ENCODE peak calls at places on chromosomes 11 and 22, in ten cellular contexts. One of them, this sample, is unnamed.

GRCh38 chr11:28077524-28077923 is 30.4 kb downstream of the KIF18A start:
- DNase-seq in stimulated activated CD4-positive, alpha-beta T cell treated with anti-CD3 and anti-CD28 coated beads, Interleukin-15, amount 100 ng/mL, for 1 hour: no peak
- DNase-seq in tibial nerve: no peak
- DNase-seq in activated T-cell treated with anti-CD3 and anti-CD28 coated beads for 1 hour: no peak
- DNase-seq in fibroblast of gingiva: no peak
- DNase-seq in fibroblast of pulmonary artery: no peak
- DNase-seq in H9: no peak
- DNase-seq in CD4-positive, alpha-beta memory T cell: no peak
- DNase-seq in left lung: no peak
- DNase-seq in hypothalamus: no peak
- DNase-seq in this sample: no peak

GRCh38 chr22:26648011-26648497 is 9.3 kb upstream of the MIAT start:
- DNase-seq in activated T-cell treated with anti-CD3 and anti-CD28 coated beads for 1 hour: peak; percentile 36
- DNase-seq in H9: peak; percentile 87
- DNase-seq in fibroblast of gingiva: no peak
- DNase-seq in tibial nerve: no peak
- DNase-seq in CD4-positive, alpha-beta memory T cell: no peak
- DNase-seq in hypothalamus: no peak
- DNase-seq in stimulated activated CD4-positive, alpha-beta T cell treated with anti-CD3 and anti-CD28 coated beads, Interleukin-15, amount 100 ng/mL, for 1 hour: no peak
- DNase-seq in fibroblast of pulmonary artery: no peak
- DNase-seq in left lung: peak; percentile 82
- DNase-seq in this sample: no peak

GRCh38 chr22:20918663-20919220 is 1.5 kb downstream of the CRKL start:
- DNase-seq in stimulated activated CD4-positive, alpha-beta T cell treated with anti-CD3 and anti-CD28 coated beads, Interleukin-15, amount 100 ng/mL, for 1 hour: no peak
- DNase-seq in CD4-positive, alpha-beta memory T cell: no peak
- DNase-seq in activated T-cell treated with anti-CD3 and anti-CD28 coated beads for 1 hour: no peak
- DNase-seq in hypothalamus: no peak
- DNase-seq in tibial nerve: no peak
- DNase-seq in fibroblast of pulmonary artery: no peak
- DNase-seq in left lung: no peak
- DNase-seq in fibroblast of gingiva: no peak
- DNase-seq in H9: no peak
- DNase-seq in this sample: no peak

GRCh38 chr11:70592641-70593165 is 194.4 kb downstream of the CTTN start:
- DNase-seq in tibial nerve: no peak
- DNase-seq in stimulated activated CD4-positive, alpha-beta T cell treated with anti-CD3 and anti-CD28 coated beads, Interleukin-15, amount 100 ng/mL, for 1 hour: no peak
- DNase-seq in activated T-cell treated with anti-CD3 and anti-CD28 coated beads for 1 hour: no peak
- DNase-seq in fibroblast of gingiva: no peak
- DNase-seq in fibroblast of pulmonary artery: no peak
- DNase-seq in H9: no peak
- DNase-seq in CD4-positive, alpha-beta memory T cell: no peak
- DNase-seq in hypothalamus: no peak
- DNase-seq in left lung: peak; percentile 59
- DNase-seq in this sample: no peak

GRCh38 chr11:16194566-16194965 is 161.8 kb downstream of the SOX6 start:
- DNase-seq in left lung: no peak
- DNase-seq in hypothalamus: no peak
- DNase-seq in stimulated activated CD4-positive, alpha-beta T cell treated with anti-CD3 and anti-CD28 coated beads, Interleukin-15, amount 100 ng/mL, for 1 hour: no peak
- DNase-seq in CD4-positive, alpha-beta memory T cell: no peak
- DNase-seq in fibroblast of gingiva: no peak
- DNase-seq in fibroblast of pulmonary artery: peak; percentile 68
- DNase-seq in H9: no peak
- DNase-seq in activated T-cell treated with anti-CD3 and anti-CD28 coated beads for 1 hour: no peak
- DNase-seq in tibial nerve: peak; percentile 24
- DNase-seq in this sample: no peak

GRCh38 chr22:24001314-24001713 is 3.9 kb downstream of the GSTT4 start:
- DNase-seq in activated T-cell treated with anti-CD3 and anti-CD28 coated beads for 1 hour: no peak
- DNase-seq in left lung: peak; percentile 74
- DNase-seq in stimulated activated CD4-positive, alpha-beta T cell treated with anti-CD3 and anti-CD28 coated beads, Interleukin-15, amount 100 ng/mL, for 1 hour: no peak
- DNase-seq in H9: peak; percentile 69
- DNase-seq in CD4-positive, alpha-beta memory T cell: no peak
- DNase-seq in hypothalamus: no peak
- DNase-seq in tibial nerve: no peak
- DNase-seq in fibroblast of gingiva: no peak
- DNase-seq in fibroblast of pulmonary artery: no peak
- DNase-seq in this sample: no peak

GRCh38 chr22:32333141-32333768 is 24.4 kb upstream of the RFPL3 start:
- DNase-seq in hypothalamus: no peak
- DNase-seq in left lung: peak; percentile 53
- DNase-seq in stimulated activated CD4-positive, alpha-beta T cell treated with anti-CD3 and anti-CD28 coated beads, Interleukin-15, amount 100 ng/mL, for 1 hour: no peak
- DNase-seq in activated T-cell treated with anti-CD3 and anti-CD28 coated beads for 1 hour: no peak
- DNase-seq in H9: peak; percentile 19
- DNase-seq in fibroblast of pulmonary artery: no peak
- DNase-seq in tibial nerve: no peak
- DNase-seq in CD4-positive, alpha-beta memory T cell: no peak
- DNase-seq in fibroblast of gingiva: no peak
- DNase-seq in this sample: no peak

GRCh38 chr11:71064183-71064582 is 188.2 kb downstream of the SHANK2 start:
- DNase-seq in hypothalamus: no peak
- DNase-seq in fibroblast of pulmonary artery: no peak
- DNase-seq in activated T-cell treated with anti-CD3 and anti-CD28 coated beads for 1 hour: no peak
- DNase-seq in stimulated activated CD4-positive, alpha-beta T cell treated with anti-CD3 and anti-CD28 coated beads, Interleukin-15, amount 100 ng/mL, for 1 hour: no peak
- DNase-seq in left lung: no peak
- DNase-seq in fibroblast of gingiva: no peak
- DNase-seq in CD4-positive, alpha-beta memory T cell: no peak
- DNase-seq in tibial nerve: no peak
- DNase-seq in H9: no peak
- DNase-seq in this sample: no peak

GRCh38 chr22:38177044-38177443 is 4.6 kb downstream of the PLA2G6 start:
- DNase-seq in CD4-positive, alpha-beta memory T cell: no peak
- DNase-seq in hypothalamus: no peak
- DNase-seq in fibroblast of gingiva: no peak
- DNase-seq in tibial nerve: no peak
- DNase-seq in activated T-cell treated with anti-CD3 and anti-CD28 coated beads for 1 hour: no peak
- DNase-seq in left lung: no peak
- DNase-seq in H9: no peak
- DNase-seq in stimulated activated CD4-positive, alpha-beta T cell treated with anti-CD3 and anti-CD28 coated beads, Interleukin-15, amount 100 ng/mL, for 1 hour: no peak
- DNase-seq in fibroblast of pulmonary artery: no peak
- DNase-seq in this sample: no peak

GRCh38 chr22:21937041-21937820 is 15.4 kb downstream of the PPM1F start:
- DNase-seq in fibroblast of pulmonary artery: no peak
- DNase-seq in CD4-positive, alpha-beta memory T cell: no peak
- DNase-seq in fibroblast of gingiva: no peak
- DNase-seq in tibial nerve: peak; percentile 34
- DNase-seq in stimulated activated CD4-positive, alpha-beta T cell treated with anti-CD3 and anti-CD28 coated beads, Interleukin-15, amount 100 ng/mL, for 1 hour: no peak
- DNase-seq in left lung: no peak
- DNase-seq in hypothalamus: no peak
- DNase-seq in H9: no peak
- DNase-seq in activated T-cell treated with anti-CD3 and anti-CD28 coated beads for 1 hour: no peak
- DNase-seq in this sample: no peak

GRCh38 chr11:27158763-27159679 is 118.4 kb downstream of the BBOX1 start:
- DNase-seq in hypothalamus: no peak
- DNase-seq in fibroblast of pulmonary artery: peak; percentile 89
- DNase-seq in CD4-positive, alpha-beta memory T cell: no peak
- DNase-seq in H9: peak; percentile 41
- DNase-seq in tibial nerve: peak; percentile 80
- DNase-seq in activated T-cell treated with anti-CD3 and anti-CD28 coated beads for 1 hour: no peak
- DNase-seq in stimulated activated CD4-positive, alpha-beta T cell treated with anti-CD3 and anti-CD28 coated beads, Interleukin-15, amount 100 ng/mL, for 1 hour: no peak
- DNase-seq in fibroblast of gingiva: peak; percentile 72
- DNase-seq in left lung: no peak
- DNase-seq in this sample: no peak

GRCh38 chr11:121416909-121417567 is 35.1 kb upstream of the SORL1 start:
- DNase-seq in left lung: peak; percentile 88
- DNase-seq in tibial nerve: peak; percentile 87
- DNase-seq in stimulated activated CD4-positive, alpha-beta T cell treated with anti-CD3 and anti-CD28 coated beads, Interleukin-15, amount 100 ng/mL, for 1 hour: peak; percentile 29
- DNase-seq in CD4-positive, alpha-beta memory T cell: peak; percentile 60
- DNase-seq in hypothalamus: no peak
- DNase-seq in H9: no peak
- DNase-seq in fibroblast of gingiva: peak; percentile 95
- DNase-seq in fibroblast of pulmonary artery: peak; percentile 94
- DNase-seq in activated T-cell treated with anti-CD3 and anti-CD28 coated beads for 1 hour: no peak
- DNase-seq in this sample: no peak

GRCh38 chr11:132744771-132745170 is 787.5 kb downstream of the OPCML start:
- DNase-seq in tibial nerve: no peak
- DNase-seq in fibroblast of gingiva: no peak
- DNase-seq in CD4-positive, alpha-beta memory T cell: no peak
- DNase-seq in left lung: no peak
- DNase-seq in H9: no peak
- DNase-seq in fibroblast of pulmonary artery: peak; percentile 12
- DNase-seq in hypothalamus: no peak
- DNase-seq in activated T-cell treated with anti-CD3 and anti-CD28 coated beads for 1 hour: no peak
- DNase-seq in stimulated activated CD4-positive, alpha-beta T cell treated with anti-CD3 and anti-CD28 coated beads, Interleukin-15, amount 100 ng/mL, for 1 hour: no peak
- DNase-seq in this sample: no peak

GRCh38 chr11:61477734-61478148 is 30.8 kb upstream of the LRRC10B start:
- DNase-seq in H9: peak; percentile 77
- DNase-seq in CD4-positive, alpha-beta memory T cell: peak; percentile 25
- DNase-seq in activated T-cell treated with anti-CD3 and anti-CD28 coated beads for 1 hour: peak; percentile 44
- DNase-seq in fibroblast of pulmonary artery: peak; percentile 33
- DNase-seq in fibroblast of gingiva: no peak
- DNase-seq in tibial nerve: peak; percentile 63
- DNase-seq in hypothalamus: peak; percentile 40
- DNase-seq in stimulated activated CD4-positive, alpha-beta T cell treated with anti-CD3 and anti-CD28 coated beads, Interleukin-15, amount 100 ng/mL, for 1 hour: peak; percentile 11
- DNase-seq in left lung: peak; percentile 88
- DNase-seq in this sample: peak; percentile 61

GRCh38 chr11:113329725-113330124 is 15.3 kb downstream of the TTC12 start:
- DNase-seq in activated T-cell treated with anti-CD3 and anti-CD28 coated beads for 1 hour: no peak
- DNase-seq in left lung: no peak
- DNase-seq in CD4-positive, alpha-beta memory T cell: no peak
- DNase-seq in H9: no peak
- DNase-seq in tibial nerve: no peak
- DNase-seq in stimulated activated CD4-positive, alpha-beta T cell treated with anti-CD3 and anti-CD28 coated beads, Interleukin-15, amount 100 ng/mL, for 1 hour: no peak
- DNase-seq in fibroblast of gingiva: no peak
- DNase-seq in fibroblast of pulmonary artery: no peak
- DNase-seq in hypothalamus: no peak
- DNase-seq in this sample: no peak

GRCh38 chr22:39719559-39720450 is 149.3 kb downstream of the CACNA1I start:
- DNase-seq in hypothalamus: no peak
- DNase-seq in fibroblast of gingiva: no peak
- DNase-seq in fibroblast of pulmonary artery: no peak
- DNase-seq in H9: no peak
- DNase-seq in tibial nerve: no peak
- DNase-seq in activated T-cell treated with anti-CD3 and anti-CD28 coated beads for 1 hour: no peak
- DNase-seq in CD4-positive, alpha-beta memory T cell: no peak
- DNase-seq in stimulated activated CD4-positive, alpha-beta T cell treated with anti-CD3 and anti-CD28 coated beads, Interleukin-15, amount 100 ng/mL, for 1 hour: no peak
- DNase-seq in left lung: no peak
- DNase-seq in this sample: no peak

GRCh38 chr11:115439385-115439784 is 64.8 kb downstream of the CADM1 start:
- DNase-seq in activated T-cell treated with anti-CD3 and anti-CD28 coated beads for 1 hour: no peak
- DNase-seq in fibroblast of gingiva: no peak
- DNase-seq in left lung: no peak
- DNase-seq in tibial nerve: no peak
- DNase-seq in fibroblast of pulmonary artery: no peak
- DNase-seq in H9: no peak
- DNase-seq in stimulated activated CD4-positive, alpha-beta T cell treated with anti-CD3 and anti-CD28 coated beads, Interleukin-15, amount 100 ng/mL, for 1 hour: no peak
- DNase-seq in hypothalamus: no peak
- DNase-seq in CD4-positive, alpha-beta memory T cell: no peak
- DNase-seq in this sample: no peak

GRCh38 chr11:70829160-70829899 is 423.0 kb downstream of the SHANK2 start:
- DNase-seq in left lung: no peak
- DNase-seq in fibroblast of pulmonary artery: no peak
- DNase-seq in H9: no peak
- DNase-seq in CD4-positive, alpha-beta memory T cell: no peak
- DNase-seq in tibial nerve: no peak
- DNase-seq in stimulated activated CD4-positive, alpha-beta T cell treated with anti-CD3 and anti-CD28 coated beads, Interleukin-15, amount 100 ng/mL, for 1 hour: no peak
- DNase-seq in fibroblast of gingiva: no peak
- DNase-seq in activated T-cell treated with anti-CD3 and anti-CD28 coated beads for 1 hour: no peak
- DNase-seq in hypothalamus: no peak
- DNase-seq in this sample: no peak

GRCh38 chr22:23570681-23571080 is 9.4 kb downstream of the IGLL1 start:
- DNase-seq in fibroblast of gingiva: no peak
- DNase-seq in activated T-cell treated with anti-CD3 and anti-CD28 coated beads for 1 hour: no peak
- DNase-seq in CD4-positive, alpha-beta memory T cell: no peak
- DNase-seq in H9: no peak
- DNase-seq in fibroblast of pulmonary artery: no peak
- DNase-seq in left lung: no peak
- DNase-seq in hypothalamus: no peak
- DNase-seq in stimulated activated CD4-positive, alpha-beta T cell treated with anti-CD3 and anti-CD28 coated beads, Interleukin-15, amount 100 ng/mL, for 1 hour: no peak
- DNase-seq in tibial nerve: no peak
- DNase-seq in this sample: no peak

GRCh38 chr11:44763111-44763820 is 36.5 kb downstream of the TSPAN18 start:
- DNase-seq in activated T-cell treated with anti-CD3 and anti-CD28 coated beads for 1 hour: no peak
- DNase-seq in CD4-positive, alpha-beta memory T cell: no peak
- DNase-seq in stimulated activated CD4-positive, alpha-beta T cell treated with anti-CD3 and anti-CD28 coated beads, Interleukin-15, amount 100 ng/mL, for 1 hour: no peak
- DNase-seq in tibial nerve: no peak
- DNase-seq in H9: no peak
- DNase-seq in fibroblast of pulmonary artery: peak; percentile 36
- DNase-seq in left lung: no peak
- DNase-seq in hypothalamus: no peak
- DNase-seq in fibroblast of gingiva: no peak
- DNase-seq in this sample: no peak

GRCh38 chr11:95985174-95985808 is 61.4 kb upstream of the MTMR2 start:
- DNase-seq in stimulated activated CD4-positive, alpha-beta T cell treated with anti-CD3 and anti-CD28 coated beads, Interleukin-15, amount 100 ng/mL, for 1 hour: no peak
- DNase-seq in left lung: no peak
- DNase-seq in hypothalamus: no peak
- DNase-seq in fibroblast of gingiva: peak; percentile 50
- DNase-seq in tibial nerve: no peak
- DNase-seq in H9: no peak
- DNase-seq in activated T-cell treated with anti-CD3 and anti-CD28 coated beads for 1 hour: no peak
- DNase-seq in fibroblast of pulmonary artery: peak; percentile 66
- DNase-seq in CD4-positive, alpha-beta memory T cell: no peak
- DNase-seq in this sample: no peak

GRCh38 chr22:19079691-19080090 is 42.5 kb downstream of the DGCR2 start:
- DNase-seq in fibroblast of pulmonary artery: no peak
- DNase-seq in fibroblast of gingiva: no peak
- DNase-seq in tibial nerve: no peak
- DNase-seq in stimulated activated CD4-positive, alpha-beta T cell treated with anti-CD3 and anti-CD28 coated beads, Interleukin-15, amount 100 ng/mL, for 1 hour: no peak
- DNase-seq in H9: no peak
- DNase-seq in activated T-cell treated with anti-CD3 and anti-CD28 coated beads for 1 hour: no peak
- DNase-seq in CD4-positive, alpha-beta memory T cell: no peak
- DNase-seq in left lung: no peak
- DNase-seq in hypothalamus: no peak
- DNase-seq in this sample: no peak

GRCh38 chr11:65537620-65538231 is 12.8 kb downstream of the SCYL1 start:
- DNase-seq in fibroblast of pulmonary artery: no peak
- DNase-seq in H9: no peak
- DNase-seq in stimulated activated CD4-positive, alpha-beta T cell treated with anti-CD3 and anti-CD28 coated beads, Interleukin-15, amount 100 ng/mL, for 1 hour: no peak
- DNase-seq in tibial nerve: no peak
- DNase-seq in CD4-positive, alpha-beta memory T cell: no peak
- DNase-seq in fibroblast of gingiva: no peak
- DNase-seq in activated T-cell treated with anti-CD3 and anti-CD28 coated beads for 1 hour: no peak
- DNase-seq in left lung: no peak
- DNase-seq in hypothalamus: no peak
- DNase-seq in this sample: no peak

GRCh38 chr22:32858121-32858703 is 56.7 kb downstream of the TIMP3 start:
- DNase-seq in H9: no peak
- DNase-seq in CD4-positive, alpha-beta memory T cell: no peak
- DNase-seq in tibial nerve: no peak
- DNase-seq in stimulated activated CD4-positive, alpha-beta T cell treated with anti-CD3 and anti-CD28 coated beads, Interleukin-15, amount 100 ng/mL, for 1 hour: no peak
- DNase-seq in fibroblast of gingiva: no peak
- DNase-seq in left lung: no peak
- DNase-seq in hypothalamus: no peak
- DNase-seq in fibroblast of pulmonary artery: no peak
- DNase-seq in activated T-cell treated with anti-CD3 and anti-CD28 coated beads for 1 hour: no peak
- DNase-seq in this sample: no peak

GRCh38 chr11:78189851-78190250 is 1.1 kb downstream of the USP35 start:
- DNase-seq in H9: no peak
- DNase-seq in CD4-positive, alpha-beta memory T cell: no peak
- DNase-seq in hypothalamus: no peak
- DNase-seq in tibial nerve: no peak
- DNase-seq in fibroblast of gingiva: no peak
- DNase-seq in stimulated activated CD4-positive, alpha-beta T cell treated with anti-CD3 and anti-CD28 coated beads, Interleukin-15, amount 100 ng/mL, for 1 hour: no peak
- DNase-seq in fibroblast of pulmonary artery: no peak
- DNase-seq in left lung: no peak
- DNase-seq in activated T-cell treated with anti-CD3 and anti-CD28 coated beads for 1 hour: no peak
- DNase-seq in this sample: no peak

GRCh38 chr11:304915-305833 is 2.4 kb upstream of the IFITM2 start:
- DNase-seq in hypothalamus: no peak
- DNase-seq in CD4-positive, alpha-beta memory T cell: peak; percentile 67
- DNase-seq in tibial nerve: peak; percentile 77
- DNase-seq in stimulated activated CD4-positive, alpha-beta T cell treated with anti-CD3 and anti-CD28 coated beads, Interleukin-15, amount 100 ng/mL, for 1 hour: no peak
- DNase-seq in fibroblast of gingiva: peak; percentile 78
- DNase-seq in activated T-cell treated with anti-CD3 and anti-CD28 coated beads for 1 hour: no peak
- DNase-seq in H9: peak; percentile 75
- DNase-seq in fibroblast of pulmonary artery: peak; percentile 86
- DNase-seq in left lung: peak; percentile 55
- DNase-seq in this sample: no peak

GRCh38 chr22:30307026-30307574 is 17.8 kb upstream of the CASTOR1 start:
- DNase-seq in fibroblast of pulmonary artery: no peak
- DNase-seq in fibroblast of gingiva: no peak
- DNase-seq in tibial nerve: no peak
- DNase-seq in H9: no peak
- DNase-seq in CD4-positive, alpha-beta memory T cell: peak; percentile 29
- DNase-seq in hypothalamus: no peak
- DNase-seq in activated T-cell treated with anti-CD3 and anti-CD28 coated beads for 1 hour: no peak
- DNase-seq in left lung: no peak
- DNase-seq in stimulated activated CD4-positive, alpha-beta T cell treated with anti-CD3 and anti-CD28 coated beads, Interleukin-15, amount 100 ng/mL, for 1 hour: no peak
- DNase-seq in this sample: no peak

GRCh38 chr11:122756417-122756816 is 81.9 kb upstream of the CRTAM start:
- DNase-seq in stimulated activated CD4-positive, alpha-beta T cell treated with anti-CD3 and anti-CD28 coated beads, Interleukin-15, amount 100 ng/mL, for 1 hour: peak; percentile 19
- DNase-seq in fibroblast of pulmonary artery: no peak
- DNase-seq in left lung: no peak
- DNase-seq in CD4-positive, alpha-beta memory T cell: peak; percentile 47
- DNase-seq in activated T-cell treated with anti-CD3 and anti-CD28 coated beads for 1 hour: no peak
- DNase-seq in tibial nerve: no peak
- DNase-seq in hypothalamus: no peak
- DNase-seq in H9: no peak
- DNase-seq in fibroblast of gingiva: no peak
- DNase-seq in this sample: peak; percentile 32

This sample was measured in activated B cell treated with CpG ODN at 0.5 μM for 24 hours.